ENCODE peak calls at places on chromosomes 12 and 14, in nine cellular contexts. C is right lobe of liver; E is IMR-90; U is psoas muscle; Z is bronchial epithelial cell; N is ovary; L is AG04449; S is CD8-positive, alpha-beta T cell; G is MCF 10A. V is an unnamed sample.
A peak's percentile ranks its signal among the peaks of the same experiment; 100 is the strongest.

GRCh38 chr14:37985826-37986470 is 221.8 kb upstream of the SSTR1 start:
- DNase-seq in C (peak; percentile 49), E (peak; percentile 65), U (no peak), Z (peak; percentile 41), N (no peak), L (no peak), S (peak; percentile 34), G (peak; percentile 72), V (peak; percentile 71)

GRCh38 chr12:46377678-46378077 is 5.1 kb upstream of the SLC38A2 start:
- DNase-seq in C (no peak), E (peak; percentile 72), U (no peak), Z (no peak), N (no peak), L (no peak), S (no peak), G (no peak), V (peak; percentile 15)

GRCh38 chr12:3371018-3371417 is 120.0 kb upstream of the PRMT8 start:
- DNase-seq in C (no peak), E (no peak), U (no peak), Z (no peak), N (no peak), L (no peak), S (no peak), G (no peak), V (no peak)

GRCh38 chr12:113310489-113310888 is 24.4 kb downstream of the SLC8B1 start:
- DNase-seq in C (no peak), E (no peak), U (no peak), Z (peak; percentile 12), N (no peak), L (no peak), S (no peak), G (peak; percentile 30), V (peak; percentile 42)

GRCh38 chr14:59190372-59190771 is 1.9 kb downstream of the DAAM1 start:
- DNase-seq in C (no peak), E (no peak), U (no peak), Z (no peak), N (no peak), L (no peak), S (no peak), G (no peak), V (no peak)

GRCh38 chr12:108801736-108802665 is 55.4 kb downstream of the SSH1 start:
- DNase-seq in C (no peak), E (peak; percentile 83), U (peak; percentile 63), Z (no peak), N (peak; percentile 51), L (no peak), S (no peak), G (no peak), V (peak; percentile 94)

GRCh38 chr12:57609781-57610552 is 1.3 kb upstream of the ARHGEF25 start:
- DNase-seq in C (no peak), E (no peak), U (peak; percentile 32), Z (no peak), N (peak; percentile 74), L (no peak), S (no peak), G (no peak), V (no peak)

GRCh38 chr12:11929714-11930113 is 141.0 kb upstream of the BCL2L14 start:
- DNase-seq in C (no peak), E (no peak), U (no peak), Z (peak; percentile 10), N (no peak), L (no peak), S (no peak), G (no peak), V (no peak)

GRCh38 chr12:22935501-22935900 is 310.5 kb downstream of the ETNK1 start:
- DNase-seq in C (no peak), E (no peak), U (no peak), Z (peak; percentile 6), N (no peak), L (no peak), S (no peak), G (peak; percentile 84), V (peak; percentile 68)

GRCh38 chr12:22938323-22938722 is 313.4 kb downstream of the ETNK1 start:
- DNase-seq in C (no peak), E (no peak), U (no peak), Z (no peak), N (no peak), L (no peak), S (no peak), G (no peak), V (no peak)

DNA sequence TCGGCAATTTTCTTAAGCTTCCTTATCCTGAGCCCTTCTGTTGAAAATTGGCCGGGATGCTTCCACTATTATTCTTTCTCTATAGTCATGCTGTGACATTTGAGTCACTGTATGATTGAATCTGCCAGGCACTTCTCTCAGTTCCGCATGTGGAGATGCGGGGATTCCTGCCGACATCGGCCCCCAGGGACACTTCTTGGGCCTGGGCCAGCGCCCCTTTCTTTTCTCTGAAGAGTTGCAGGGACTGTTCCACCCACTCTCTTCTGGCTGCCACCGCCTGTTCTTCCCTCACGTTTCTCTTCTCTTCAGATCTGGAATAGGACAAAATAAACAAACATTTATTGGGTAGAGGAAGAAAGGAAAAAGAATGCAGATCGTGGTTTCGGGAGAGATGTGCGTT is 310.1 kb downstream of the ETNK1 start:
- DNase-seq in C (no peak), E (no peak), U (no peak), Z (no peak), N (no peak), L (no peak), S (no peak), G (peak; percentile 31), V (peak; percentile 40)
- TF ChIP-seq CTCF in C (no peak), E (no peak), U (no peak), Z (no peak), N (no peak), L (no peak), S (no peak), G (no peak), V (peak; percentile 26)

GRCh38 chr12:15603461-15604085 is 185.6 kb downstream of the EPS8 start:
- DNase-seq in C (no peak), E (peak; percentile 10), U (no peak), Z (no peak), N (no peak), L (no peak), S (no peak), G (no peak), V (no peak)
- TF ChIP-seq CTCF in C (no peak), E (no peak), U (no peak), Z (no peak), N (no peak), L (no peak), S (no peak), G (no peak), V (no peak)

DNA sequence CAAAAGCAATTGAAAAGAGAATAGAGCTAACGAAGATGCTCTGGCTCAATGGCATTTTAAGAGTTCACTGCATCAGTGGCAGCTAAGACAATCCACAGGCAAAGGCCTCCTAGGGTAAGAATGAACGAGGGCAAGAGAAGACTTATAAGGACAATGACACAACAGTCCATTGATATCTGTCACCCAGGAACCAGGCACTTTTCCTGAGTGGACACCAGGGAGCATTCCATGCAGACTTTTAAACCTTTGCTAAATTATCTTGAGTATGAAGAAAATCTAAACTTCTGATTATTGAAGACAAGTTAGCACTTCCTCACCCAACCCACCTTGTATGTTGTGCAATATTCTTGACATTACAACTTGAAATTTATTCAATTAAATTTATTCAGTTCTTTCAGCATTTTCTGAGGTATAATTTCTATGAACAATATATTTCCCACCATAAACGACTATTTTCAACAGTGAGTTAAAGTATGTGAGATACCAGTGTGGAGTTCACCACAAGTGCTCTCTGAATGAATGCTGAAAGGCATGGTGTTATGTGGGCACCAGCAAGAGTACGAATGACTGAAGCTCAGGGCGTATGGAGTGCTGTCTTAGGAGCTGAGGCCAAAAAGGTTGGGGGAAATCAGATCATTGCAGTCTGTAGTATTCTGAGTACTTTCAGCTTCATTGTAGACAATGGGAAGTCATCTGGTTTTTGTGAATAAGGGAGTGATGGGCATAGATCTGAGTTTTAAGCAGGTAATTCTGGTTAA is 124.3 kb upstream of the LMNTD1 start:
- DNase-seq in C (no peak), E (no peak), U (no peak), Z (peak; percentile 18), N (no peak), L (no peak), S (no peak), G (peak; percentile 7), V (no peak)
- TF ChIP-seq CTCF in C (no peak), E (no peak), U (no peak), Z (peak; percentile 33), N (no peak), L (no peak), S (no peak), G (peak; percentile 23), V (no peak)

DNA sequence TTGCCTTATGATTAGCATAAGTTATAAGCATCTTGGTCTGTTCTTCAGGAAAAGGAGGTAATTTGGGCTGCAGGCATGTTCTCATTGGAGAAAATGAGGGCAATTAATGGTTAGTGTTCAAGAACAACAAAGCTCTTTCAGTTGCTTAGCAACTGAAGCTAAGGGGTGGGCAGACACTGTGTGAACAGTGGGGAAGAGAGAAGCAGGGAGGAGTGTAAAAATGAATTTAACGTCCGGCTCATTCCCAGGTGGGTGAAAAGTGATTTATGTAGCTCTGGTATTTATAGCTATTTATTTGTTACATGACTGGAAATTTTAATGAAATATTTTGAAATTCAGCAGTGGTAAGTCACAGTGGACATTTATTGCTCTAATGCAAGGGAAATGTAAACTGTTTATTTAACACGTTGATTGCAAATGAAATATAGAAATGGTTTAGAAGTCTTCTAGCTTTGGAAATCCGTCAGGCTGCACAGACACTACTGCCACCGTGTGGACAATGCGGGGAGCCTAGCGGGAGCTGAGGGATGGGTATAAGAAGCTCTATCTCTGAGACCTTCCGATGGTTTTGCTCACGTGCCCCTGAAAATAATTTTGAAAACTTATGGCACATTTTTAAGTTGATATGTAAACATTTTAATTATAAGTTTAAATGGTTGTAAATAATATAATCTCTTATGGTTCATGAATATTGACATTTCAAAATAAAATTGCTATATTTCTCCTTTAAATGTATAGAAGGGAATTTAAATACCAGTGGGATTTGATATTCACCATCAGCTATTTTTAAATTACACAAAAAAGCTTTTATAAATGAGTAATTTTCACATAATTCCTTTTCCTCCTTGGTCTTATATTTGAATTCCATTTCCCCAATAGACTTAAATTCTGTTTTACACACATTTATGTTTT is 54.5 kb downstream of the E2F7 start:
- DNase-seq in C (peak; percentile 71), E (peak; percentile 89), U (peak; percentile 61), Z (peak; percentile 70), N (peak; percentile 74), L (peak; percentile 12), S (peak; percentile 52), G (peak; percentile 79), V (peak; percentile 86)
- TF ChIP-seq CTCF in C (peak; percentile 65), E (peak; percentile 96), U (peak; percentile 88), Z (peak; percentile 81), N (peak; percentile 67), L (peak; percentile 93), S (peak; percentile 87), G (peak; percentile 86), V (peak; percentile 100)

GRCh38 chr12:97359291-97359690 is 103.3 kb upstream of the RMST start:
- DNase-seq in C (no peak), E (no peak), U (no peak), Z (no peak), N (no peak), L (no peak), S (no peak), G (no peak), V (no peak)
- TF ChIP-seq CTCF in C (no peak), E (no peak), U (no peak), Z (no peak), N (no peak), L (no peak), S (no peak), G (no peak), V (no peak)

GRCh38 chr12:1880876-1881275 is 37.6 kb downstream of the CACNA2D4 start:
- DNase-seq in C (peak; percentile 28), E (no peak), U (no peak), Z (no peak), N (no peak), L (no peak), S (no peak), G (no peak), V (no peak)
- TF ChIP-seq CTCF in C (no peak), E (no peak), U (no peak), Z (no peak), N (no peak), L (no peak), S (no peak), G (no peak), V (no peak)

GRCh38 chr12:122126713-122127597 is 47.1 kb downstream of the IL31 start:
- DNase-seq in C (peak; percentile 86), E (no peak), U (no peak), Z (no peak), N (no peak), L (no peak), S (no peak), G (no peak), V (no peak)
- TF ChIP-seq CTCF in C (peak; percentile 45), E (no peak), U (peak; percentile 20), Z (no peak), N (no peak), L (no peak), S (no peak), G (peak; percentile 12), V (no peak)

V was measured in choroid plexus epithelial cell.